ENCODE peak calls at places on chromosomes 2 and 18, in five cellular contexts. R is prostate gland, L is GM12878, X is IMR-90, E is upper lobe of right lung. V is an unnamed sample.
A peak's percentile ranks its signal among the peaks of the same experiment; 100 is the strongest.

GRCh38 chr2:159164457-159164894 is 122.0 kb downstream of the WDSUB1 start:
- DNase-seq in R (no peak), L (no peak), X (no peak), E (no peak), V (no peak)

GRCh38 chr2:159506179-159506578 is 110.2 kb downstream of the BAZ2B start:
- DNase-seq in R (no peak), L (no peak), X (no peak), E (no peak), V (no peak)

GRCh38 chr18:13696961-13697360 is 29.4 kb downstream of the FAM210A start:
- DNase-seq in R (no peak), L (no peak), X (peak; percentile 17), E (no peak), V (no peak)

GRCh38 chr2:200054681-200055468 is 99.5 kb downstream of the MAIP1 start:
- DNase-seq in R (no peak), L (no peak), X (no peak), E (no peak), V (no peak)

GRCh38 chr2:221530653-221531037 is 41.5 kb downstream of the EPHA4 start:
- DNase-seq in R (no peak), L (no peak), X (no peak), E (no peak), V (no peak)

GRCh38 chr2:237449193-237449797 is 35.3 kb upstream of the COL6A3 start:
- DNase-seq in R (peak; percentile 55), L (no peak), X (peak; percentile 48), E (peak; percentile 63), V (no peak)

GRCh38 chr2:165371356-165371755 is 98.1 kb upstream of the CSRNP3 start:
- DNase-seq in R (no peak), L (no peak), X (no peak), E (no peak), V (no peak)

GRCh38 chr2:152513681-152514080 is 178.7 kb downstream of the FMNL2 start:
- DNase-seq in R (no peak), L (no peak), X (peak; percentile 56), E (no peak), V (peak; percentile 69)

GRCh38 chr2:110816404-110817365 is 84.3 kb downstream of the ACOXL start:
- DNase-seq in R (no peak), L (no peak), X (peak; percentile 4), E (no peak), V (no peak)

GRCh38 chr2:55862269-55862668 is 61.3 kb downstream of the EFEMP1 start:
- DNase-seq in R (no peak), L (no peak), X (peak; percentile 99), E (no peak), V (no peak)

GRCh38 chr2:53969285-53970094 is 1.3 kb downstream of the PSME4 start:
- DNase-seq in R (peak; percentile 53), L (no peak), X (peak; percentile 80), E (no peak), V (no peak)

GRCh38 chr18:37253424-37254255 is 312.0 kb downstream of the CELF4 start:
- DNase-seq in R (no peak), L (no peak), X (no peak), E (peak; percentile 70), V (no peak)
- H3K27me3 ChIP-seq in R (peaks cover 2% of the 10 kb centered on the region), L (peaks cover 10% of the 10 kb centered on the region), X (peaks cover 53% of the 10 kb centered on the region), E (peaks cover 40% of the 10 kb centered on the region), V (peaks cover 11% of the 10 kb centered on the region)

GRCh38 chr18:75683426-75683825 is 255.9 kb upstream of the SMIM21 start:
- DNase-seq in R (no peak), L (no peak), X (no peak), E (no peak), V (no peak)
- H3K27me3 ChIP-seq in R (no peaks in the 10 kb centered on the region), L (no peaks in the 10 kb centered on the region), X (no peaks in the 10 kb centered on the region), E (peaks cover 2% of the 10 kb centered on the region), V (peaks cover 16% of the 10 kb centered on the region)

DNA sequence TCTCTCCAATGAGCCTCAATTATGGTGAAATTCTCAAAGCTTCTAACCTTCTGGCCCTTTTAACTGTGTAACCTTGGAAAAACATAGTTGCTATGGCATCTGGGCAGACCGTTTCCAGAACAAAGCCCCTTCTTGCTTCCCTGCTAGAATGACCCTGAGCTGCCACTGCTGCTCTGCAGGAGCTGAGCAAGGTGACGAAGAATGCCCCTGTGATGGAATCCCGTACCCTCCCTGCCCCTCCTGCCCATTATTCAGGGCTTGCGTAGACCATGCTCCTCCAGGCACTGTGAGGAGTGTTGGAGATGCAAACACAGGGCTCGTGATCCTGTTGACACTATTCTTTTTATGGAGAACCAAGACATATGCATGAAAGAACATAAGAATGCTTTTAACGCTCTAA is 191.1 kb downstream of the CDH2 start:
- DNase-seq in R (no peak), L (no peak), X (no peak), E (no peak), V (no peak)
- H3K27me3 ChIP-seq in R (no peaks in the 10 kb centered on the region), L (no peaks in the 10 kb centered on the region), X (no peaks in the 10 kb centered on the region), E (no peaks in the 10 kb centered on the region), V (no peaks in the 10 kb centered on the region)

DNA sequence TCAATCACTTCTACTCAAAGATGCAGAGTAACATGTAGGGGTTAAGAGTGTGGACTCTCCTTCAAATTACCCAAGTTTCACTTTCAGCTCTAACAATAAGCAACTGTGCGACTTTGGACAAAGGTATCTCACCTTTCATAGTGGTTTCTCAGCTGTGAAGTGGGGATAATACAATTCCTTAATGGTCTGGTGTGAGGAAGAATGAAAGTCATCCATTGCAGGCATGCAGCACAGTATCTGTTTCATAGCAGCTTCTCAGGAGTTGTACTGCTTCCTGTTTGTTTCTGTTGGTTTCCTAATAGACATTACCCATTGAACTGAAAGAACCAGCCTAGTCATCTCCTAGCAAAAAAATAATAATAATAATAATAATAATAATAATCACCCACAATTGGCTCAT is 74.4 kb downstream of the DDX18 start:
- DNase-seq in R (no peak), L (no peak), X (no peak), E (no peak), V (no peak)
- H3K27me3 ChIP-seq in R (no peaks in the 10 kb centered on the region), L (no peaks in the 10 kb centered on the region), X (no peaks in the 10 kb centered on the region), E (no peaks in the 10 kb centered on the region), V (peaks cover 14% of the 10 kb centered on the region)

GRCh38 chr2:10720983-10721343 is 467 bp upstream of the ATP6V1C2 start:
- DNase-seq in R (no peak), L (no peak), X (no peak), E (no peak), V (no peak)
- H3K27me3 ChIP-seq in R (peaks cover 6% of the 10 kb centered on the region), L (peaks cover 22% of the 10 kb centered on the region), X (peaks cover 57% of the 10 kb centered on the region), E (peaks cover 54% of the 10 kb centered on the region), V (peaks cover 43% of the 10 kb centered on the region)

DNA sequence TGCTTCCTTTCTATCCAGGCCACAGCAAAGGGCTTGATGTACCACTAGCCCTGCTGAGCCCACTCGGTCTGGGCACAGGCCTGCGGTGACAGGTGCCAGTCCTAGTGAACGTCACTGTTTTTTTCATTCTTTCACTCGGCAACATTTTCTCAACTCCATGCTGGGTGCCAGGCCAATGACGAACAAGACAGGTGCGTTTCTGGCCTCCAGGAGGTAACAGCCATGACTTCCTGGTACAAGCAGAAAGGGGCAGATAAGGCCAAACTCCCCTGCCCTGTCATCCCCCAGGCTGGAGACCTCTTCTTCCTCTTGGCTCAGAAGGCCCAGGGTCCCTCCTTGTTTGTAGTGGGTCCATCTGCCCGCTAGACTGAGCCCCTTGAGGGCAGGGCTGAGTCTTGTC is 55.7 kb upstream of the OTOF start:
- DNase-seq in R (no peak), L (no peak), X (no peak), E (peak; percentile 17), V (peak; percentile 31)
- H3K27me3 ChIP-seq in R (no peaks in the 10 kb centered on the region), L (peaks cover 2% of the 10 kb centered on the region), X (peaks cover 53% of the 10 kb centered on the region), E (no peaks in the 10 kb centered on the region), V (no peaks in the 10 kb centered on the region)

GRCh38 chr2:174728096-174728495 is 36.2 kb downstream of the CHRNA1 start:
- DNase-seq in R (no peak), L (no peak), X (no peak), E (no peak), V (no peak)
- H3K27me3 ChIP-seq in R (no peaks in the 10 kb centered on the region), L (peaks cover 9% of the 10 kb centered on the region), X (peaks cover 52% of the 10 kb centered on the region), E (peaks cover 41% of the 10 kb centered on the region), V (peaks cover 18% of the 10 kb centered on the region)

V was measured in RWPE2.